ENCODE peak calls at places on chromosomes 1 and 21, in nine cellular contexts. W is stimulated activated CD4-positive, alpha-beta T cell treated with anti-CD3 and anti-CD28 coated beads, Interleukin-4, amount 100 ng/mL, for 48 hours; L is SW480; Y is left cardiac atrium; R is AG04450; J is heart right ventricle; D is NCI-H2029; A is endothelial cell of umbilical vein; T is NCI-H526. S is an unnamed sample.

GRCh38 chr1:89725016-89725380 is 92.1 kb downstream of the LRRC8C start:
- DNase-seq in Y (peak), W (no peak), L (no peak), J (no peak), D (no peak), T (no peak), A (no peak), R (peak), S (no peak)

GRCh38 chr1:153793261-153793972 is 18.2 kb downstream of the SLC27A3 start:
- DNase-seq in W (no peak), Y (no peak), T (no peak), L (no peak), A (no peak), J (no peak), D (no peak), R (no peak), S (no peak)

GRCh38 chr1:227094249-227094966 is 154.3 kb downstream of the COQ8A start:
- DNase-seq in Y (no peak), W (no peak), D (no peak), T (peak), L (peak), J (no peak), R (no peak), A (no peak), S (no peak)

GRCh38 chr1:192950926-192951325 is 108.2 kb downstream of the UCHL5 start:
- DNase-seq in D (no peak), J (no peak), A (no peak), W (no peak), Y (no peak), R (no peak), L (no peak), T (no peak), S (no peak)

GRCh38 chr21:31873275-31873695 is 465 bp downstream of the HUNK start:
- DNase-seq in W (no peak), Y (no peak), R (no peak), T (peak), L (no peak), J (no peak), A (no peak), D (peak), S (no peak)

GRCh38 chr1:179968994-179969919 is 14.6 kb downstream of the CEP350 start:
- DNase-seq in J (no peak), L (no peak), R (no peak), T (no peak), Y (no peak), W (no peak), A (no peak), D (no peak), S (no peak)

GRCh38 chr1:170807432-170807831 is 127.9 kb upstream of the MROH9 start:
- DNase-seq in J (no peak), D (no peak), A (no peak), T (no peak), Y (no peak), W (no peak), L (peak), R (peak), S (no peak)

GRCh38 chr1:42013881-42014470 is 95.3 kb upstream of the HIVEP3 start:
- DNase-seq in L (no peak), T (no peak), J (no peak), A (peak), D (peak), W (no peak), Y (no peak), R (no peak), S (no peak)

GRCh38 chr1:3267550-3268270 is 186.8 kb upstream of the ARHGEF16 start:
- DNase-seq in A (no peak), R (no peak), J (no peak), W (no peak), L (no peak), Y (no peak), D (no peak), T (no peak), S (no peak)

GRCh38 chr1:240031009-240031408 is 60.7 kb upstream of the FMN2 start:
- DNase-seq in L (peak), R (peak), J (no peak), Y (no peak), T (no peak), W (no peak), A (peak), D (no peak), S (no peak)

GRCh38 chr1:37477946-37478345 is 3.6 kb downstream of the ZC3H12A start:
- DNase-seq in Y (no peak), R (no peak), L (peak), D (no peak), W (no peak), A (no peak), J (no peak), T (peak), S (no peak)

GRCh38 chr1:202159534-202160371 is 649 bp downstream of the PTPN7 start:
- DNase-seq in J (no peak), T (no peak), L (no peak), R (no peak), Y (no peak), D (no peak), A (no peak), W (peak), S (no peak)

GRCh38 chr1:180916012-180916770 is 3.5 kb downstream of the KIAA1614 start:
- DNase-seq in D (no peak), T (no peak), Y (no peak), W (no peak), A (no peak), J (no peak), L (no peak), R (no peak), S (no peak)

GRCh38 chr1:193537266-193538003 is 351.0 kb upstream of the B3GALT2 start:
- DNase-seq in A (no peak), T (no peak), D (no peak), J (peak), R (no peak), W (peak), L (no peak), Y (no peak), S (peak)

GRCh38 chr21:14562959-14563358 is 16.8 kb upstream of the SAMSN1 start:
- DNase-seq in T (no peak), W (no peak), Y (no peak), A (no peak), R (no peak), J (no peak), D (no peak), L (no peak), S (no peak)

GRCh38 chr21:17784604-17785402 is 34.4 kb downstream of the C21orf91 start:
- DNase-seq in Y (no peak), R (no peak), W (no peak), L (no peak), T (no peak), A (no peak), D (no peak), J (no peak), S (no peak)

S was measured in T-helper 1 cell.